ENCODE peak calls at places on chromosomes 1 and 21, in eight cellular contexts. V is body of pancreas, Z is GM10248, J is A549, H is stomach, B is H9, E is B cell, X is esophagus squamous epithelium. P is an unnamed sample.

GRCh38 chr21:31753949-31754348 is 22.0 kb upstream of the SCAF4 start:
- DNase-seq in B (no peak), E (no peak), H (no peak), Z (no peak), J (no peak), X (no peak), V (no peak), P (no peak)

GRCh38 chr1:33258788-33259274 is 2.5 kb downstream of the ZNF362 start:
- DNase-seq in J (no peak), V (no peak), Z (no peak), X (no peak), B (no peak), H (no peak), E (no peak), P (no peak)

GRCh38 chr1:198220428-198220827 is 63.6 kb downstream of the NEK7 start:
- DNase-seq in V (no peak), J (no peak), E (no peak), H (no peak), Z (no peak), X (no peak), B (no peak), P (no peak)

GRCh38 chr1:184658033-184658432 is 96.6 kb downstream of the EDEM3 start:
- DNase-seq in Z (no peak), B (no peak), V (no peak), E (no peak), H (no peak), J (no peak), X (no peak), P (no peak)

GRCh38 chr1:176440176-176440575 is 22.8 kb upstream of the PAPPA2 start:
- DNase-seq in V (no peak), J (no peak), H (no peak), X (no peak), Z (no peak), B (no peak), E (no peak), P (no peak)

GRCh38 chr1:184747089-184747955 is 7.3 kb downstream of the EDEM3 start:
- DNase-seq in X (no peak), H (no peak), J (no peak), Z (peak; percentile 21), V (no peak), E (no peak), B (no peak), P (no peak)

GRCh38 chr21:36684957-36685714 is 13.8 kb upstream of the SIM2 start:
- DNase-seq in E (no peak), H (peak; percentile 62), V (no peak), Z (no peak), B (no peak), X (no peak), J (no peak), P (no peak)

GRCh38 chr1:207627496-207627895 is 17.4 kb upstream of the CR1L start:
- DNase-seq in X (no peak), H (no peak), B (no peak), Z (no peak), E (no peak), J (no peak), V (no peak), P (no peak)

GRCh38 chr1:8570435-8570834 is 247.0 kb downstream of the RERE start:
- DNase-seq in B (no peak), H (no peak), Z (no peak), J (no peak), V (no peak), E (no peak), X (no peak), P (no peak)

GRCh38 chr1:8572106-8572505 is 245.3 kb downstream of the RERE start:
- DNase-seq in X (no peak), V (no peak), E (no peak), Z (no peak), H (no peak), J (no peak), B (no peak), P (no peak)

GRCh38 chr1:8569242-8569641 is 248.2 kb downstream of the RERE start:
- DNase-seq in H (no peak), E (no peak), V (no peak), X (no peak), Z (no peak), B (no peak), J (no peak), P (no peak)

GRCh38 chr1:8568837-8569236 is 248.6 kb downstream of the RERE start:
- DNase-seq in Z (no peak), V (no peak), H (no peak), B (no peak), X (no peak), J (no peak), E (no peak), P (no peak)

DNA sequence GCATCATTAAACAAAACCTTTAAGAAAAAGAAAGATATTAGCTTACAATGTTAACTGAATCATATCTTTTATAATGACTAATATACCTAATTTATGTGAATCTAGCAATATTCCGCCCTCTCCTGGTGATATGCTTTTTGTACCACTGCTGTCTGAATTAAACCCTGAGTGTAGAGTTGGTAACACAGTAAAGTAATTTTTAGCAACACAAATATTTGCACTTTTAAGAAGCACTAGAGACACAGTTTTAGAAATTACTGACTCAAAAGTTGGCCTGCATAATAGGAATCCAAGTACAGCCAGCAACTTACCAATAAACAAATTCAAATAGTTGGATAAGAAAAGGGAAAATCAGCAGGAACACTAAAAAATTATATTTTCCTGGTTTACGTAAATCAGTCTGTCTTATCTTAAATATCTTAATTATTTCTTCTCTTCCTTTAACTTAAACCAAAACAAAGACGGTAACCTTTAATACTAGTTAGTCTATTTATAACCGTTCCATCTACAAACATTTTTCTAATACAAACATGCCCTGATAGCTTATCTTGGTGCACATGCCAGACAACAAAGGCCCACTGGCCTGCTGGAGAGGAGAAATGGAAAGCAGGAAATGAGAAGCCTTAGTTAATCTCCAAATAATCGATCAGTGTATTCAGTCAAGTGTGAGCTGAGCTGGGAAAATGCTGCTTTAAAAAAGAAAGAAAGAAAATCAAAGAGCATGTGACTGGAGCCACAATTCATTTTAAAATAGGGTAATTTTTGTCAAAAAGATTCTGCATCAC is 246.0 kb downstream of the RERE start:
- DNase-seq in E (no peak), X (no peak), V (peak; percentile 51), B (no peak), H (peak; percentile 73), J (no peak), Z (no peak), P (no peak)
- TF ChIP-seq CTCF in E (peak; percentile 38), X (no peak), V (peak; percentile 25), B (no peak), H (peak; percentile 9), J (peak; percentile 44), Z (no peak), P (no peak)

GRCh38 chr21:45290948-45291612 is 3.4 kb upstream of the POFUT2 start:
- DNase-seq in Z (no peak), H (peak; percentile 26), E (no peak), X (no peak), B (no peak), V (no peak), J (no peak), P (no peak)

GRCh38 chr21:45289134-45289533 is 1.4 kb upstream of the POFUT2 start:
- DNase-seq in Z (no peak), E (no peak), H (peak; percentile 5), X (no peak), V (no peak), B (no peak), J (no peak), P (no peak)

GRCh38 chr21:45288441-45288841 is 746 bp upstream of the POFUT2 start:
- DNase-seq in H (peak; percentile 30), J (no peak), E (no peak), X (no peak), B (peak; percentile 46), Z (no peak), V (no peak), P (peak; percentile 34)

GRCh38 chr21:45291613-45292398 is 4.1 kb upstream of the POFUT2 start:
- DNase-seq in H (peak; percentile 25), V (no peak), Z (no peak), X (no peak), B (peak; percentile 38), E (no peak), J (no peak), P (no peak)

GRCh38 chr21:45289655-45290515 is 2.2 kb upstream of the POFUT2 start:
- DNase-seq in Z (no peak), J (peak; percentile 21), B (peak; percentile 26), E (peak; percentile 36), H (peak; percentile 18), V (no peak), X (no peak), P (no peak)
- TF ChIP-seq CTCF in Z (no peak), J (no peak), B (peak; percentile 43), E (no peak), H (no peak), V (no peak), X (no peak), P (peak; percentile 36)

DNA sequence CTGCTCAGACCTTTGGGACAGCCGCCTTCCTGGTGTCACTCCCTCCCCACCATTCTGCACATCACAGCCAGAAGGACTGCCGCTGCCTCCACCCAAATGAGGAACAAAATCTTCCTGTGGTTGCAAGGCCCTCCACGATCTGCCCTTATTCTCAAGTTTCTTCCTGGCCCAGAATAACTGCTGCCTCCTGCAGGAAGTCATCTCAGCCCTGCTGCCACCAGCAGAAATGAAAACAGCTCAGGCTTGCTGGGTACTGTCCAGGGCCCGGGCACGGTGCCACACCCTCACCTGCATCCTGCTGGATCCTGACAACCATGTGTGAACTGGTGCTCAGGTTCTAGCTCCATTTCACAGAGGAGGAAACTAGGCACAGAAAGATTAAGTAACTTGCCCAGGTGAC is 2.8 kb downstream of the CLDN19 start:
- DNase-seq in X (no peak), Z (peak; percentile 57), E (no peak), J (no peak), B (no peak), H (peak; percentile 88), V (peak; percentile 90), P (peak; percentile 67)
- TF ChIP-seq CTCF in X (no peak), Z (peak; percentile 21), E (no peak), J (no peak), B (no peak), H (no peak), V (no peak), P (no peak)

GRCh38 chr1:1038694-1039093 is 18.8 kb downstream of the AGRN start:
- DNase-seq in V (no peak), X (no peak), B (no peak), Z (peak; percentile 79), H (no peak), E (peak; percentile 62), J (no peak), P (no peak)

GRCh38 chr1:1039145-1039910 is 19.4 kb downstream of the AGRN start:
- DNase-seq in E (no peak), V (no peak), H (no peak), Z (peak; percentile 47), B (no peak), J (no peak), X (no peak), P (no peak)

GRCh38 chr1:1041873-1042272 is 22.0 kb downstream of the AGRN start:
- DNase-seq in Z (no peak), E (no peak), J (no peak), B (no peak), H (no peak), V (no peak), X (no peak), P (no peak)

GRCh38 chr1:1041092-1041503 is 21.2 kb downstream of the AGRN start:
- DNase-seq in V (no peak), Z (no peak), B (peak; percentile 85), H (no peak), E (no peak), J (no peak), X (no peak), P (no peak)

DNA sequence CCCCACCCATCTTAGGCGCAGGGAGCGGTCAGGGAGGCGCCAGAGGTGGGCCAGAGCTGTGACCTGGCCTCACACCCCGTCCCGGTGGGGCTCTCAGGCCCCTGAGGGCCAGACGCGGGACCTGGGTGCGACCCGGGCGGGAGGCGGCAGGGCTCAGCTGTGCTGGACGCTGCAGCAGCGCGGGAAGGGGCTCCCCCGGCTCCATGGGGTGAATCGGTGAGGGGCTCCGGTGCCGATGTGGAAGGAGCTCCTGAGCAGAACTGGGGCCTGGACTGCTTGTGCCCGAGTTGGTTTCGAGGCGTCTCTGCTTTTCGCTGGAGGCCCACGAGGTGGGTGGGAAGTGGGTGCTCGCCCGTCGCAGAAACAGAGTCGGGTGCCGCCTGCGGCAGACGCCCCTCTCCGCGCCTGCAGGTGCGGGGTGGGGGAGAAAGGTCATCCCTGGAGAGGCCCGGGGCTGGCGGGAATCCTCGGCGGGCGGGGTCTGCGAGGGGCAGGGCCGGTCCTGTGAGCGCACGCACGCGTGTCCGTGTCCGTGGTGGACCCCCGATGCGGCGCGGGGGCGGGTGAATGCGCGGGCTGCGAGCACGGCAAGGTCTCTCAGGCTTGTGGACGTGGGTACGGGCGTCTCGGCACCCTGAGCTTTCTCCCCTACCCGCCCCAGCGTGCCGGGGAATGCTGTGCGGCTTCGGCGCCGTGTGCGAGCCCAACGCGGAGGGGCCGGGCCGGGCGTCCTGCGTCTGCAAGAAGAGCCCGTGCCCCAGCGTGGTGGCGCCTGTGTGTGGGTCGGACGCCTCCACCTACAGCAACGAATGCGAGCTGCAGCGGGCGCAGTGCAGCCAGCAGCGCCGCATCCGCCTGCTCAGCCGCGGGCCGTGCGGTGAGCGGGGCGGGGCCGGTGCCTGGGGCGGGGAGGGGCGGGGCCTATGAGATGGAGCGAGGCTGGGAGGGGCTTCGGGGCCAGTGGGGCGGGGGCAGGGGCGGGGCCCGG is 20.4 kb downstream of the AGRN start:
- DNase-seq in E (peak; percentile 66), X (no peak), J (no peak), Z (peak; percentile 96), B (peak; percentile 93), V (peak; percentile 80), H (peak; percentile 80), P (peak; percentile 82)
- TF ChIP-seq CTCF in E (no peak), X (no peak), J (no peak), Z (no peak), B (peak; percentile 32), V (no peak), H (no peak), P (no peak)